ENCODE peak calls at places on chromosome 4, in five cellular contexts. H, K, T, O and D are unnamed samples.

GRCh38 chr4:55947254-55947882 is 1.4 kb upstream of the CEP135 start:
- DNase-seq in H (peak; percentile 6), K (no peak), T (no peak), O (no peak), D (peak; percentile 53)

GRCh38 chr4:128682942-128683666 is 126.4 kb upstream of the JADE1 start:
- DNase-seq in H (no peak), K (no peak), T (no peak), O (no peak), D (no peak)

GRCh38 chr4:127601029-127601428 is 31.7 kb upstream of the INTU start:
- DNase-seq in H (peak; percentile 5), K (no peak), T (no peak), O (peak; percentile 2), D (peak; percentile 30)

GRCh38 chr4:38667005-38667771 is 3.2 kb downstream of the KLF3 start:
- DNase-seq in H (peak; percentile 99), K (peak; percentile 77), T (peak; percentile 88), O (peak; percentile 98), D (peak; percentile 99)

GRCh38 chr4:101600287-101600686 is 190.2 kb upstream of the BANK1 start:
- DNase-seq in H (no peak), K (no peak), T (no peak), O (no peak), D (no peak)

GRCh38 chr4:53734584-53735363 is 143.5 kb upstream of the LNX1 start:
- DNase-seq in H (peak; percentile 83), K (no peak), T (no peak), O (peak; percentile 81), D (peak; percentile 49)

GRCh38 chr4:38023347-38024202 is 63.4 kb downstream of the PTTG2 start:
- DNase-seq in H (no peak), K (peak; percentile 49), T (no peak), O (no peak), D (no peak)

GRCh38 chr4:70471897-70472296 is at the start of gene MUC7:
- DNase-seq in H (no peak), K (no peak), T (no peak), O (no peak), D (no peak)

GRCh38 chr4:67723949-67724348 is 23.0 kb upstream of the UBA6 start:
- DNase-seq in H (no peak), K (peak; percentile 22), T (no peak), O (no peak), D (no peak)

GRCh38 chr4:145178740-145179139 is 1.6 kb downstream of the OTUD4 start:
- DNase-seq in H (no peak), K (peak; percentile 17), T (no peak), O (peak; percentile 3), D (peak; percentile 19)

GRCh38 chr4:80112236-80112635 is 39.2 kb upstream of the ANTXR2 start:
- DNase-seq in H (peak; percentile 37), K (no peak), T (no peak), O (no peak), D (no peak)

GRCh38 chr4:1356181-1356998 is 9.4 kb downstream of the UVSSA start:
- DNase-seq in H (peak; percentile 30), K (peak; percentile 90), T (no peak), O (peak; percentile 12), D (peak; percentile 54)

GRCh38 chr4:167775374-167775773 is 317.0 kb upstream of the ANXA10 start:
- DNase-seq in H (peak; percentile 32), K (no peak), T (no peak), O (peak; percentile 4), D (no peak)

GRCh38 chr4:167774646-167775045 is 317.7 kb upstream of the ANXA10 start:
- DNase-seq in H (peak; percentile 1), K (no peak), T (no peak), O (no peak), D (no peak)

GRCh38 chr4:167779280-167779679 is 313.1 kb upstream of the ANXA10 start:
- DNase-seq in H (no peak), K (no peak), T (no peak), O (no peak), D (no peak)

GRCh38 chr4:167779864-167780263 is 312.5 kb upstream of the ANXA10 start:
- DNase-seq in H (no peak), K (no peak), T (no peak), O (no peak), D (no peak)
- H3K4me2 ChIP-seq in H (no peak overlapping the region), K (peak overlapping the region; percentile 79), T (no peak overlapping the region), O (no peak overlapping the region), D (no peak overlapping the region)

GRCh38 chr4:152346979-152347378 is 188.9 kb downstream of the FBXW7 start:
- DNase-seq in H (no peak), K (no peak), T (no peak), O (no peak), D (no peak)

GRCh38 chr4:152352645-152353116 is 183.2 kb downstream of the FBXW7 start:
- DNase-seq in H (peak; percentile 99), K (peak; percentile 49), T (peak; percentile 81), O (peak; percentile 99), D (peak; percentile 93)

GRCh38 chr4:152352215-152352614 is 183.7 kb downstream of the FBXW7 start:
- DNase-seq in H (no peak), K (no peak), T (no peak), O (no peak), D (no peak)

GRCh38 chr4:152351080-152351479 is 184.8 kb downstream of the FBXW7 start:
- DNase-seq in H (no peak), K (no peak), T (no peak), O (no peak), D (no peak)

DNA sequence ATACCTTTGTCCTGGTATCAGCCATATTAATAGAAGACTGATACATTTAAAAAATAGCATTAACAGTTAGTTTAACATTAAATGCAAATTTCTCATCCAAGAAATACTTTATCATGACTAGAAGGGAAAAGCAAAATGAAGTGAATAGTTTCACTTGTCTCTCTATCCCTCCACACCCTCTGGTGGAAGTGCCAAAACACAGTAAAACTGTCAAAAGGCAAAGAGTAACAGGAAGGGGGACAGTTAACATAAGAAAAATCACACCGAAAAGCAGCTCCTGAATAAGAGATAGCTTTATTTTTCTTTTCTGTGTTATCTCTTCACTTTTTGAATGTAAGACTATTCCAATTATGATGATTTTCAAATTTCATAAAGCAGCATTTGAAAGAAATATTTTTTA is 187.2 kb downstream of the FBXW7 start:
- DNase-seq in H (peak; percentile 10), K (peak; percentile 10), T (no peak), O (no peak), D (peak; percentile 41)
- H3K4me3 ChIP-seq in H (no peak overlapping the region), K (no peak overlapping the region), T (no peak overlapping the region), O (no peak overlapping the region), D (no peak overlapping the region)

GRCh38 chr4:40183615-40184411 is 13.0 kb upstream of the RHOH start:
- DNase-seq in H (peak; percentile 27), K (no peak), T (no peak), O (peak; percentile 15), D (no peak)
- H3K4me2 ChIP-seq in H (no peak overlapping the region), K (no peak overlapping the region), T (no peak overlapping the region), O (no peak overlapping the region), D (no peak overlapping the region)

GRCh38 chr4:21949073-21949457 is 493 bp upstream of the KCNIP4 start:
- DNase-seq in H (peak; percentile 9), K (no peak), T (no peak), O (no peak), D (no peak)
- H3K4me3 ChIP-seq in H (no peak overlapping the region), K (peak overlapping the region; percentile 59), T (no peak overlapping the region), O (peak overlapping the region; percentile 57), D (peak overlapping the region; percentile 64)

GRCh38 chr4:39732728-39733127 is 34.8 kb downstream of the UBE2K start:
- DNase-seq in H (peak; percentile 88), K (no peak), T (no peak), O (peak; percentile 81), D (peak; percentile 70)
- H3K4me2 ChIP-seq in H (no peak overlapping the region), K (no peak overlapping the region), T (no peak overlapping the region), O (peak overlapping the region; percentile 51), D (no peak overlapping the region)

DNA sequence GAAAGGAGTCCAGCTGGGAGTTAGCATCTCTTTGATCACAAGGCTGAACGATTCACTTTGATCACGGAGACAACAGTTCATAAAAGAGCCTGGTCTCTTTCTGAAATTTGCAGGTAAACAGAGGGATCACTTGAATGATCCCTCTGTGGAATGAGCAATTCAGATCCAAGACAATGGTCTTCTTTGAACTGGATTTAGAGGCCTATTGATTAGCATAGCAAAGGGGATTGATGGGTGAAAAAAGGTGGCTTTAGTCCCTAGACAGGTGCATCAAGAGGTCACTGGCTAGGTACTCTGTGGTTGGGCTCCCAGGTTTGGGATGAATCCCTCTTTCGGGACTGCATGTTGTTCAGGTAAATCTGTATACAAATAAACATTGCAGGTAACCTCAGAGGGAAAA is 223.8 kb upstream of the TAPT1 start:
- DNase-seq in H (no peak), K (no peak), T (no peak), O (no peak), D (no peak)
- H3K4me3 ChIP-seq in H (no peak overlapping the region), K (no peak overlapping the region), T (no peak overlapping the region), O (no peak overlapping the region), D (no peak overlapping the region)

GRCh38 chr4:77801260-77801608 is 17.9 kb downstream of the CNOT6L start:
- DNase-seq in H (no peak), K (no peak), T (no peak), O (no peak), D (no peak)
- H3K4me2 ChIP-seq in H (peak overlapping the region; percentile 20), K (no peak overlapping the region), T (no peak overlapping the region), O (no peak overlapping the region), D (no peak overlapping the region)

DNA sequence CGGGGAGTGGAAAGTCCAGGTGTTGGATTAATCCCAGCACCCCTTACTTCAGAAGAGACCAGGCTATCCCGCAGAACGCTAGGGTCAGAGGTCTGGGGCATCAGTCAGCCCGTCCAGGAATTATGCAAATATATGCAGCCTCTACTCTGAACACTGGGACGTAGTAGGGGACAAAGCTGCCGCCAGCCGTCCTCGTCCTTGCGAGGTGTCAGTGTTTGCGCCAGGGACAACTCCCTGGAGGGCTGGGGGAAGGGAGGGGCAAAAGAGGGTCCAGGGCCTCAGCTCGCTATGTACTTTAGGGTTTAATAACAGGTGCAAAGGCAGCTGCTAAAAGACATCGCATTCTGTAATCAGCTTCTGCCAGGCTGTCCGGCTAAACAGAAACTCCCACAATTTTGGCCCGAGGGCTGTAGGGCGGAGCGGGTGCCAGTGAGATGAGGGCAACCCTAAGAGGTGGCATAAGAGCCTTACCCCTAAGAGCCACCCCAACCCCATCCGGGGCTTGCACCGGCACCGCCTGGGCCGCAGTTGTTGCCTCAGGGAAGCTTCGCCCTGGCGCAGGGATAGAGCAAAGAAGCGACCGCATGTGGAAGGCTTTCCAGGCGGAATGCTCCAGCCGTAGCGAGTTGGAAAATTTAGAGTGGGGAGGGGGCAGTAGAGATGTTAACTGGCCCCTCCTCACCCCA is 8.4 kb downstream of the HAND2 start:
- DNase-seq in H (no peak), K (peak; percentile 64), T (no peak), O (no peak), D (peak; percentile 50)
- H3K4me3 ChIP-seq in H (peak overlapping the region; percentile 16), K (peak overlapping the region; percentile 61), T (no peak overlapping the region), O (peak overlapping the region; percentile 58), D (no peak overlapping the region)

DNA sequence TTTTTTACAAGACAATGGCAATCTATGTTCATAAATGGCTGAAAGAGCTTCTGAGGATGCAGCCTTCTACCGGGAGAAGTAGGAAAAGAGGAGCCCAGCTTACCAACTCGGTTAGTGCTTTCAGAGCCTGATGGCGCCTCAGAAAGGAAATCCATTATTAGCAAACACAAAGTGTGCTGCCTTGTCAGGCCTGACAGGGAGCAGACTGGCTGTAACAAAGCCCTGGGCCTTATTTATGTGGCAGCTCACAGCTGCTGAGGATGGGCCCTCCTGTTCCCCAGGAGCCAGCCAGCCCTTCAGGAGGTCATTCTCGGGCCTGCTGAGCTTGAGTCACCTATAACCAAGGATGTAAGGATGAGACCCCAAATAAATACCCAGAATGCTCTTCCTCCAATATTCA is 226.8 kb upstream of the RASGEF1B start:
- DNase-seq in H (no peak), K (no peak), T (no peak), O (no peak), D (no peak)
- H3K4me2 ChIP-seq in H (no peak overlapping the region), K (no peak overlapping the region), T (no peak overlapping the region), O (no peak overlapping the region), D (no peak overlapping the region)